ENCODE peak calls at places on chromosomes 5 and 9, in five cellular contexts. K is GM12892; Z is effector CD4-positive, alpha-beta T cell; Q is mucosa of descending colon; B is left ventricle myocardium inferior. J is an unnamed sample.

GRCh38 chr5:3103241-3103855 is 351.9 kb upstream of the IRX2 start:
- DNase-seq in Z (no peak), Q (no peak), B (no peak), K (no peak), J (no peak)

GRCh38 chr5:18553269-18553668 is 919.0 kb downstream of the TAF11L14 start:
- DNase-seq in Z (no peak), K (no peak), B (no peak), Q (no peak), J (no peak)

GRCh38 chr9:94967481-94967880 is 241.0 kb downstream of the AOPEP start:
- DNase-seq in B (no peak), Z (no peak), K (no peak), Q (no peak), J (no peak)

GRCh38 chr5:132678735-132679134 is 4.9 kb downstream of the IL4 start:
- DNase-seq in Z (no peak), Q (no peak), B (no peak), K (no peak), J (no peak)

GRCh38 chr9:113619156-113619861 is 155.8 kb downstream of the RGS3 start:
- DNase-seq in B (no peak), Q (no peak), K (no peak), Z (no peak), J (peak)

GRCh38 chr5:179371123-179371515 is 25.9 kb upstream of the ADAMTS2 start:
- DNase-seq in Z (no peak), K (no peak), B (no peak), Q (no peak), J (no peak)

GRCh38 chr5:171152382-171152781 is 156.7 kb upstream of the TLX3 start:
- DNase-seq in K (no peak), Q (no peak), B (no peak), Z (no peak), J (no peak)

GRCh38 chr5:153926201-153926600 is 112.5 kb downstream of the FAM114A2 start:
- DNase-seq in Z (no peak), K (no peak), B (no peak), Q (no peak), J (no peak)

GRCh38 chr5:179112469-179113142 is 52.4 kb downstream of the ZNF354C start:
- DNase-seq in B (no peak), K (no peak), Z (no peak), Q (no peak), J (no peak)

GRCh38 chr9:18976368-18977238 is 56.4 kb downstream of the SAXO1 start:
- DNase-seq in K (no peak), Q (no peak), B (no peak), Z (no peak), J (no peak)

GRCh38 chr5:176415240-176416122 is 858 bp downstream of the CLTB start:
- DNase-seq in Z (no peak), B (no peak), Q (no peak), K (no peak), J (no peak)

GRCh38 chr5:135231289-135231688 is 167.7 kb downstream of the MACROH2A1 start:
- DNase-seq in B (no peak), Q (no peak), Z (no peak), K (no peak), J (no peak)

GRCh38 chr5:2196989-2197531 is 314.3 kb upstream of the IRX4 start:
- DNase-seq in Z (no peak), B (no peak), Q (no peak), K (no peak), J (no peak)

GRCh38 chr9:135670721-135671590 is 7.8 kb downstream of the LCN9 start:
- DNase-seq in Q (no peak), B (no peak), K (no peak), Z (no peak), J (peak)

GRCh38 chr9:136944094-136944518 is 432 bp downstream of the FBXW5 start:
- DNase-seq in B (peak), K (peak), Z (no peak), Q (no peak), J (no peak)

GRCh38 chr5:1807479-1808185 is 6.4 kb downstream of the NDUFS6 start:
- DNase-seq in Q (no peak), B (no peak), Z (no peak), K (no peak), J (no peak)

GRCh38 chr5:150642567-150642927 is 2.1 kb downstream of the SYNPO start:
- DNase-seq in B (peak), Z (no peak), K (no peak), Q (no peak), J (peak)

GRCh38 chr9:93471135-93471534 is 17.8 kb upstream of the FAM120AOS start:
- DNase-seq in K (no peak), B (no peak), Q (no peak), Z (no peak), J (no peak)

GRCh38 chr9:137250329-137251193 is 525 bp upstream of the STPG3 start:
- DNase-seq in Q (no peak), Z (no peak), B (peak), K (no peak), J (no peak)

GRCh38 chr9:121369595-121370265 is at the start of gene STOM:
- DNase-seq in K (no peak), Z (peak), Q (peak), B (peak), J (peak)

GRCh38 chr5:149211566-149211965 is 60.1 kb upstream of the AFAP1L1 start:
- DNase-seq in B (no peak), Z (no peak), Q (no peak), K (no peak), J (no peak)

GRCh38 chr9:112820886-112821285 is 69.8 kb downstream of the SLC46A2 start:
- DNase-seq in Z (no peak), Q (no peak), K (no peak), B (no peak), J (no peak)

GRCh38 chr5:38556599-38557308 is at the start of gene LIFR:
- DNase-seq in Z (peak), Q (peak), K (peak), B (peak), J (peak)

GRCh38 chr5:140591747-140592372 is 27.2 kb downstream of the SLC35A4 start:
- DNase-seq in Q (no peak), Z (no peak), K (no peak), B (no peak), J (no peak)

GRCh38 chr9:137189297-137190295 is 1.1 kb downstream of the SSNA1 start:
- DNase-seq in Q (no peak), B (no peak), K (no peak), Z (no peak), J (no peak)

GRCh38 chr5:24068507-24068906 is 561.1 kb downstream of the PRDM9 start:
- DNase-seq in K (no peak), B (no peak), Q (no peak), Z (no peak), J (no peak)

GRCh38 chr9:112411626-112412027 is 31.7 kb downstream of the HSDL2 start:
- DNase-seq in Q (no peak), B (no peak), K (no peak), Z (no peak), J (no peak)

GRCh38 chr5:45639038-45639437 is 57.1 kb downstream of the HCN1 start:
- DNase-seq in Z (no peak), B (no peak), K (no peak), Q (no peak), J (no peak)

GRCh38 chr5:139180850-139181785 is 17.1 kb downstream of the SIL1 start:
- DNase-seq in B (no peak), K (no peak), Q (no peak), Z (no peak), J (no peak)

GRCh38 chr5:73451218-73452130 is 2.9 kb upstream of the FOXD1 start:
- DNase-seq in K (no peak), Z (peak), Q (peak), B (peak), J (no peak)

GRCh38 chr9:121278535-121279169 is 10.7 kb downstream of the GSN start:
- DNase-seq in Q (no peak), B (no peak), K (no peak), Z (no peak), J (no peak)

GRCh38 chr5:14735944-14736343 is 71.4 kb downstream of the OTULIN start:
- DNase-seq in B (peak), Q (no peak), K (no peak), Z (no peak), J (peak)

GRCh38 chr5:151724360-151724759 is 34.1 kb downstream of the ATOX1 start:
- DNase-seq in K (no peak), B (no peak), Q (no peak), Z (no peak), J (no peak)

GRCh38 chr5:149831492-149831891 is 101.4 kb downstream of the PPARGC1B start:
- DNase-seq in K (peak), Z (no peak), B (no peak), Q (no peak), J (no peak)

GRCh38 chr5:9302228-9302627 is 243.6 kb downstream of the SEMA5A start:
- DNase-seq in B (no peak), Z (no peak), Q (no peak), K (no peak), J (no peak)

GRCh38 chr5:53211799-53212198 is 102.2 kb upstream of the MOCS2 start:
- DNase-seq in B (no peak), Z (no peak), Q (no peak), K (no peak), J (no peak)

GRCh38 chr5:78961743-78962142 is 23.4 kb downstream of the ARSB start:
- DNase-seq in K (no peak), Z (no peak), B (no peak), Q (no peak), J (no peak)

GRCh38 chr9:112203536-112203935 is 28.4 kb upstream of the SUSD1 start:
- DNase-seq in Z (no peak), B (no peak), Q (no peak), K (no peak), J (no peak)

GRCh38 chr9:71758785-71759184 is 9.5 kb downstream of the CEMIP2 start:
- DNase-seq in Z (no peak), Q (no peak), B (no peak), K (no peak), J (no peak)

J was measured in right lobe of liver.